ENCODE peak calls at places on chromosomes 5 and 9, in ten cellular contexts. One of them, this sample, is unnamed.

GRCh38 chr5:90020575-90021535 is 388.7 kb downstream of the CETN3 start:
- DNase-seq in amniotic stem cell: peak; percentile 73
- DNase-seq in epithelial cell of prostate: peak; percentile 85
- DNase-seq in T follicular helper cell: no peak
- DNase-seq in astrocyte: peak; percentile 97
- DNase-seq in NCI-H2171: no peak
- DNase-seq in activated CD4-positive, alpha-beta T cell treated with anti-CD3 and anti-CD28 coated beads for 24 hours: no peak
- DNase-seq in T-helper 1 cell: no peak
- DNase-seq in hepatocyte: peak; percentile 20
- DNase-seq in fibroblast of the conjunctiva: peak; percentile 70
- DNase-seq in this sample: peak; percentile 1

GRCh38 chr5:122062205-122062604 is 15.9 kb downstream of the LOX start:
- DNase-seq in fibroblast of the conjunctiva: no peak
- DNase-seq in NCI-H2171: no peak
- DNase-seq in amniotic stem cell: no peak
- DNase-seq in activated CD4-positive, alpha-beta T cell treated with anti-CD3 and anti-CD28 coated beads for 24 hours: no peak
- DNase-seq in epithelial cell of prostate: no peak
- DNase-seq in astrocyte: peak; percentile 70
- DNase-seq in T follicular helper cell: no peak
- DNase-seq in T-helper 1 cell: no peak
- DNase-seq in hepatocyte: no peak
- DNase-seq in this sample: no peak

GRCh38 chr9:126501383-126502331 is 112.1 kb upstream of the LMX1B start:
- DNase-seq in T follicular helper cell: no peak
- DNase-seq in epithelial cell of prostate: no peak
- DNase-seq in amniotic stem cell: no peak
- DNase-seq in fibroblast of the conjunctiva: no peak
- DNase-seq in T-helper 1 cell: no peak
- DNase-seq in astrocyte: no peak
- DNase-seq in hepatocyte: no peak
- DNase-seq in activated CD4-positive, alpha-beta T cell treated with anti-CD3 and anti-CD28 coated beads for 24 hours: no peak
- DNase-seq in NCI-H2171: no peak
- DNase-seq in this sample: no peak

GRCh38 chr5:67166460-67166871 is 30.1 kb downstream of the CD180 start:
- DNase-seq in fibroblast of the conjunctiva: no peak
- DNase-seq in T follicular helper cell: peak; percentile 45
- DNase-seq in epithelial cell of prostate: no peak
- DNase-seq in hepatocyte: no peak
- DNase-seq in astrocyte: no peak
- DNase-seq in activated CD4-positive, alpha-beta T cell treated with anti-CD3 and anti-CD28 coated beads for 24 hours: peak; percentile 50
- DNase-seq in NCI-H2171: no peak
- DNase-seq in amniotic stem cell: no peak
- DNase-seq in T-helper 1 cell: peak; percentile 90
- DNase-seq in this sample: no peak

GRCh38 chr9:116494815-116495634 is 192.1 kb upstream of the TRIM32 start:
- DNase-seq in amniotic stem cell: no peak
- DNase-seq in fibroblast of the conjunctiva: no peak
- DNase-seq in epithelial cell of prostate: no peak
- DNase-seq in activated CD4-positive, alpha-beta T cell treated with anti-CD3 and anti-CD28 coated beads for 24 hours: peak; percentile 22
- DNase-seq in T follicular helper cell: no peak
- DNase-seq in NCI-H2171: no peak
- DNase-seq in T-helper 1 cell: peak; percentile 6
- DNase-seq in hepatocyte: peak; percentile 49
- DNase-seq in astrocyte: no peak
- DNase-seq in this sample: no peak

GRCh38 chr9:3992924-3993323 is 306.9 kb downstream of the GLIS3 start:
- DNase-seq in NCI-H2171: no peak
- DNase-seq in hepatocyte: peak; percentile 21
- DNase-seq in T-helper 1 cell: no peak
- DNase-seq in T follicular helper cell: no peak
- DNase-seq in fibroblast of the conjunctiva: peak; percentile 23
- DNase-seq in epithelial cell of prostate: no peak
- DNase-seq in amniotic stem cell: no peak
- DNase-seq in activated CD4-positive, alpha-beta T cell treated with anti-CD3 and anti-CD28 coated beads for 24 hours: no peak
- DNase-seq in astrocyte: peak; percentile 46
- DNase-seq in this sample: peak; percentile 63

GRCh38 chr9:134349941-134350340 is 23.7 kb downstream of the RXRA start:
- DNase-seq in astrocyte: no peak
- DNase-seq in epithelial cell of prostate: no peak
- DNase-seq in NCI-H2171: no peak
- DNase-seq in T-helper 1 cell: no peak
- DNase-seq in amniotic stem cell: no peak
- DNase-seq in fibroblast of the conjunctiva: no peak
- DNase-seq in T follicular helper cell: no peak
- DNase-seq in activated CD4-positive, alpha-beta T cell treated with anti-CD3 and anti-CD28 coated beads for 24 hours: no peak
- DNase-seq in hepatocyte: no peak
- DNase-seq in this sample: no peak

GRCh38 chr5:6780802-6781391 is 67.7 kb downstream of the TENT4A start:
- DNase-seq in amniotic stem cell: no peak
- DNase-seq in fibroblast of the conjunctiva: no peak
- DNase-seq in astrocyte: no peak
- DNase-seq in activated CD4-positive, alpha-beta T cell treated with anti-CD3 and anti-CD28 coated beads for 24 hours: peak; percentile 23
- DNase-seq in NCI-H2171: peak; percentile 30
- DNase-seq in T follicular helper cell: no peak
- DNase-seq in hepatocyte: no peak
- DNase-seq in T-helper 1 cell: peak; percentile 17
- DNase-seq in epithelial cell of prostate: no peak
- DNase-seq in this sample: no peak

GRCh38 chr5:1517838-1518237 is 5.9 kb downstream of the LPCAT1 start:
- DNase-seq in activated CD4-positive, alpha-beta T cell treated with anti-CD3 and anti-CD28 coated beads for 24 hours: no peak
- DNase-seq in astrocyte: no peak
- DNase-seq in epithelial cell of prostate: no peak
- DNase-seq in T-helper 1 cell: no peak
- DNase-seq in T follicular helper cell: no peak
- DNase-seq in amniotic stem cell: no peak
- DNase-seq in fibroblast of the conjunctiva: no peak
- DNase-seq in NCI-H2171: no peak
- DNase-seq in hepatocyte: no peak
- DNase-seq in this sample: no peak

GRCh38 chr9:3903273-3903672 is 377.5 kb upstream of the RFX3 start:
- DNase-seq in fibroblast of the conjunctiva: no peak
- DNase-seq in activated CD4-positive, alpha-beta T cell treated with anti-CD3 and anti-CD28 coated beads for 24 hours: no peak
- DNase-seq in hepatocyte: peak; percentile 68
- DNase-seq in NCI-H2171: no peak
- DNase-seq in T follicular helper cell: no peak
- DNase-seq in T-helper 1 cell: no peak
- DNase-seq in amniotic stem cell: no peak
- DNase-seq in epithelial cell of prostate: no peak
- DNase-seq in astrocyte: no peak
- DNase-seq in this sample: no peak

GRCh38 chr9:98768344-98768743 is 28.0 kb downstream of the ANKS6 start:
- DNase-seq in astrocyte: no peak
- DNase-seq in fibroblast of the conjunctiva: no peak
- DNase-seq in NCI-H2171: no peak
- DNase-seq in T-helper 1 cell: no peak
- DNase-seq in epithelial cell of prostate: no peak
- DNase-seq in activated CD4-positive, alpha-beta T cell treated with anti-CD3 and anti-CD28 coated beads for 24 hours: no peak
- DNase-seq in hepatocyte: no peak
- DNase-seq in amniotic stem cell: no peak
- DNase-seq in T follicular helper cell: no peak
- DNase-seq in this sample: no peak

GRCh38 chr9:4117835-4118610 is 181.8 kb downstream of the GLIS3 start:
- DNase-seq in hepatocyte: no peak
- DNase-seq in fibroblast of the conjunctiva: no peak
- DNase-seq in epithelial cell of prostate: no peak
- DNase-seq in amniotic stem cell: no peak
- DNase-seq in T follicular helper cell: no peak
- DNase-seq in astrocyte: no peak
- DNase-seq in activated CD4-positive, alpha-beta T cell treated with anti-CD3 and anti-CD28 coated beads for 24 hours: peak; percentile 25
- DNase-seq in NCI-H2171: no peak
- DNase-seq in T-helper 1 cell: peak; percentile 25
- DNase-seq in this sample: no peak

GRCh38 chr5:146447734-146448380 is 724 bp downstream of the TCERG1 start:
- DNase-seq in fibroblast of the conjunctiva: no peak
- DNase-seq in amniotic stem cell: no peak
- DNase-seq in NCI-H2171: no peak
- DNase-seq in hepatocyte: peak; percentile 37
- DNase-seq in epithelial cell of prostate: no peak
- DNase-seq in T follicular helper cell: no peak
- DNase-seq in astrocyte: peak; percentile 50
- DNase-seq in T-helper 1 cell: peak; percentile 56
- DNase-seq in activated CD4-positive, alpha-beta T cell treated with anti-CD3 and anti-CD28 coated beads for 24 hours: peak; percentile 8
- DNase-seq in this sample: no peak

GRCh38 chr5:137815202-137815990 is 52.3 kb upstream of the MYOT start:
- DNase-seq in hepatocyte: no peak
- DNase-seq in amniotic stem cell: no peak
- DNase-seq in T-helper 1 cell: no peak
- DNase-seq in activated CD4-positive, alpha-beta T cell treated with anti-CD3 and anti-CD28 coated beads for 24 hours: no peak
- DNase-seq in fibroblast of the conjunctiva: no peak
- DNase-seq in T follicular helper cell: no peak
- DNase-seq in epithelial cell of prostate: peak; percentile 31
- DNase-seq in astrocyte: peak; percentile 20
- DNase-seq in NCI-H2171: no peak
- DNase-seq in this sample: no peak

GRCh38 chr5:179558912-179559279 is 8.5 kb downstream of the RUFY1 start:
- DNase-seq in astrocyte: peak; percentile 15
- DNase-seq in activated CD4-positive, alpha-beta T cell treated with anti-CD3 and anti-CD28 coated beads for 24 hours: no peak
- DNase-seq in NCI-H2171: peak; percentile 22
- DNase-seq in amniotic stem cell: no peak
- DNase-seq in epithelial cell of prostate: no peak
- DNase-seq in T follicular helper cell: no peak
- DNase-seq in hepatocyte: peak; percentile 65
- DNase-seq in T-helper 1 cell: no peak
- DNase-seq in fibroblast of the conjunctiva: no peak
- DNase-seq in this sample: no peak

This sample was measured in GM04504.